ENCODE peak calls at places on chromosomes 2 and 18, in five cellular contexts. B is SK-N-SH, R is HepG2, T is GM12878, Q is K562. N is an unnamed sample.
A peak's percentile ranks its signal among the peaks of the same experiment; 100 is the strongest.

GRCh38 chr2:171807831-171808393 is 86.1 kb downstream of the SLC25A12 start:
- DNase-seq in B (no peak), R (peak; percentile 91), T (no peak), Q (no peak), N (no peak)

GRCh38 chr2:10891391-10891790 is 20.3 kb upstream of the KCNF1 start:
- DNase-seq in B (no peak), R (no peak), T (no peak), Q (no peak), N (no peak)

GRCh38 chr2:240247241-240247867 is 106.9 kb upstream of the OTOS start:
- DNase-seq in B (peak; percentile 23), R (no peak), T (no peak), Q (no peak), N (no peak)

GRCh38 chr2:162333968-162334367 is 10.0 kb upstream of the GCA start:
- DNase-seq in B (no peak), R (peak; percentile 38), T (no peak), Q (no peak), N (no peak)

GRCh38 chr18:2191180-2191790 is 380.0 kb downstream of the METTL4 start:
- DNase-seq in B (no peak), R (no peak), T (no peak), Q (no peak), N (no peak)

GRCh38 chr18:55779461-55779710 is 191.4 kb upstream of the TCF4 start:
- DNase-seq in B (peak; percentile 64), R (no peak), T (no peak), Q (no peak), N (no peak)

GRCh38 chr2:111139637-111140317 is 19.1 kb downstream of the BCL2L11 start:
- DNase-seq in B (no peak), R (no peak), T (no peak), Q (no peak), N (no peak)

GRCh38 chr2:127574656-127575055 is 39.2 kb downstream of the MYO7B start:
- DNase-seq in B (no peak), R (no peak), T (no peak), Q (no peak), N (no peak)

GRCh38 chr2:84904717-84905174 is 710 bp upstream of the TMSB10 start:
- DNase-seq in B (peak; percentile 56), R (no peak), T (no peak), Q (peak; percentile 33), N (no peak)

GRCh38 chr2:219701847-219702634 is 74.6 kb downstream of the SLC4A3 start:
- DNase-seq in B (no peak), R (no peak), T (no peak), Q (no peak), N (no peak)

GRCh38 chr2:42971947-42972736 is 179.8 kb upstream of the HAAO start:
- DNase-seq in B (no peak), R (peak; percentile 93), T (peak; percentile 24), Q (no peak), N (no peak)

GRCh38 chr2:196725218-196725617 is 74.3 kb downstream of the GTF3C3 start:
- DNase-seq in B (no peak), R (no peak), T (no peak), Q (no peak), N (no peak)

GRCh38 chr2:84314250-84314649 is 144.8 kb downstream of the SUCLG1 start:
- DNase-seq in B (no peak), R (no peak), T (no peak), Q (no peak), N (no peak)

GRCh38 chr2:96870631-96871255 is 863 bp upstream of the SEMA4C start:
- DNase-seq in B (no peak), R (no peak), T (no peak), Q (peak; percentile 38), N (no peak)

GRCh38 chr2:119122663-119123062 is 35.9 kb downstream of the C1QL2 start:
- DNase-seq in B (no peak), R (no peak), T (no peak), Q (peak; percentile 28), N (no peak)

GRCh38 chr2:233489666-233490065 is 76.9 kb downstream of the USP40 start:
- DNase-seq in B (no peak), R (no peak), T (no peak), Q (no peak), N (no peak)

DNA sequence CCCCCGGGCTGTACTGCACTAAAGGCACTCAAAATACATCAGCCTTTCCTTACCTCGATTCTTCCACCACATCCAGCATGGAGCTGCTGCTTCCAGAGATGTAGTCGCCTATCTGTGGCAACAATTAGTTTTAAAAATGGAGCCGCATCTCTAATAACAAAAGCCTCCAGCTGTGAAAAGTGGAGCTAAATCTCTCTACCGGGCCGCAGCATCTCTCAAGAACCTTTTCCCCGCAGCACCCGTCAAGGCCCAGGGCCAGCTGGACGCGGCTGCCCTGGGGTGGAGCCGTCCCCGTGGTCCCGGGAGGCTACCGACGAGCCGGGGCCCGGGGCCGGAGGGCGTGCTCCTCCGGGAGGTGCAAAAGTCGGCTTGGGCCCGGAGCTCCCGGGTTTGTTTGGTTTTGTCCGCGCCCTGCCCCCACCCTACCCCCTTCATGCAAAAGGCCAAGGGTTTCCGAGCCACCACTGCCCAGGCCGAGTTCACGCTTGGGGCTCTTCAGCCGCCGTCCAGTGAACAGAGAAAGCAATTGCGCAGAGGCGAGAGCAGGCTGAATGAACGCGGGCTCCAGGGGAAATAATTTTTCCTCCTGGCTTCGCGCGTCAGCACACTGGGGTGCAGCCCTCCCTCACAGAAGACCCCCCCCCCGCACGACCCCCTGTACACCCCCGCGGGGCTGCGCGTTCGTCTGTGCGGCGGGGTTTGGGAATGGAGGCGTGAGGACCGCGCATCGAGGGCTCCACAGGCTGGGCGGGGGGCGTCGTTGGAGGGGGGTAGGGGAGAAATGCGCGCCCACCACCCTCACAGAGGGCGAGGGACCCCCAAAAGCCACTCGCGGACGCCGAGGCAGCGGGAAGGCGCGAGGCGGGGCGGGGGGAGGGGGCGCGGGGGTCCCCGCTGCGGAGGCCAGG is 554 bp upstream of the GREB1L start:
- DNase-seq in B (peak; percentile 38), R (no peak), T (no peak), Q (no peak), N (no peak)
- H3K4me3 ChIP-seq in B (no peak overlapping the region), R (peak overlapping the region; percentile 49), T (no peak overlapping the region), Q (no peak overlapping the region), N (peak overlapping the region; percentile 63)

DNA sequence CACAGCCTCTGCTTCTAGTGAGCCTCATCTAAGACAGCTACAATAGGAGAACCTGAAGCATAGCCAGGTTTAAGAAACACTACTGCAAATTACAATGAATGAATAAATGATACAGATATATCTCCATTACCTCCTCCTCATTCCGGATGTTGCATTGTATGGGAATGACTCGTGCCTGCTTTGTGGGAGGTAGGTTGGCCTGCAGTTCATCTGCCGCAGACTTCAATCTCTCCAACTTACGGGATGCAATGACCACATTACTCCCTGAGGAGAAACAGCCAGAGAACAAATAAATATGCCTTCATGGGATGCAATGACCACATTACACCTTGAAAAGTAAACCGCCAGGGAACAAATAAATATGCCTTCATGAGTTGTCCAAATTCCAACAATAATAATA is 15.4 kb downstream of the PECR start:
- DNase-seq in B (no peak), R (no peak), T (no peak), Q (no peak), N (no peak)
- TF ChIP-seq ZBTB33 in B (no peak), R (no peak), T (no peak), Q (no peak), N (no peak)

GRCh38 chr2:176079851-176080539 is 3.8 kb downstream of the EVX2 start:
- DNase-seq in B (peak; percentile 95), R (no peak), T (no peak), Q (peak; percentile 95), N (peak; percentile 59)

GRCh38 chr2:176081451-176081992 is 2.2 kb downstream of the EVX2 start:
- DNase-seq in B (no peak), R (no peak), T (no peak), Q (no peak), N (no peak)

GRCh38 chr2:176080540-176081355 is 3.0 kb downstream of the EVX2 start:
- DNase-seq in B (peak; percentile 43), R (no peak), T (no peak), Q (no peak), N (no peak)

GRCh38 chr2:176078440-176079284 is 5.1 kb downstream of the EVX2 start:
- DNase-seq in B (no peak), R (no peak), T (no peak), Q (no peak), N (no peak)

GRCh38 chr2:176079285-176079830 is 4.4 kb downstream of the EVX2 start:
- DNase-seq in B (peak; percentile 52), R (no peak), T (no peak), Q (no peak), N (no peak)
- H3K4me3 ChIP-seq in B (peak overlapping the region; percentile 52), R (no peak overlapping the region), T (no peak overlapping the region), Q (peak overlapping the region; percentile 52), N (peak overlapping the region; percentile 4)

GRCh38 chr2:86396304-86396785 is 44.8 kb upstream of the KDM3A start:
- DNase-seq in B (no peak), R (peak; percentile 51), T (no peak), Q (peak; percentile 24), N (peak; percentile 33)
- TF ChIP-seq ZBTB33 in B (no peak), R (no peak), T (no peak), Q (no peak), N (no peak)

GRCh38 chr18:58862851-58863538 is 1.7 kb upstream of the ZNF532 start:
- DNase-seq in B (peak; percentile 80), R (no peak), T (no peak), Q (no peak), N (peak; percentile 6)

GRCh38 chr18:58863539-58864145 is 1.0 kb upstream of the ZNF532 start:
- DNase-seq in B (peak; percentile 82), R (no peak), T (no peak), Q (no peak), N (no peak)

GRCh38 chr18:58866261-58867232 is 1.9 kb downstream of the ZNF532 start:
- DNase-seq in B (no peak), R (no peak), T (no peak), Q (no peak), N (no peak)

GRCh38 chr18:58865714-58866113 is 1.0 kb downstream of the ZNF532 start:
- DNase-seq in B (no peak), R (no peak), T (no peak), Q (no peak), N (no peak)

DNA sequence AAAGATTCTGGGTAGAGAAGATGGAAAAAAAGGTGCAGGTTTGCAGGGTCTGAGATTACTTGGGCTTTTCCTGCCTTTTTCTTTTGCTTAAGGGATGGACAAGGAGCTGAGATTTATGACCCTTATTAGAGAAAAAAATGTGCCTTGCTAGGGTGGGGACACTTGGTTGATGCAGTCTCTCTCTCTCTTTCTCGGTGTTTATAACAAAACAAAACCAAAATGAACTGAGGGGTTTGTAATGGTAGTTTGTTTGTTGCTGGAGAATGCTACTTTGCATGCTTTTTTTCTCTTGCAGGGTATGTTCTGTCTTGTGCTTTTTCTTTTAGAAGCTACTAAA is 300 bp downstream of the ZNF532 start:
- DNase-seq in B (no peak), R (no peak), T (no peak), Q (no peak), N (no peak)
- H3K4me3 ChIP-seq in B (peak overlapping the region; percentile 59), R (no peak overlapping the region), T (peak overlapping the region; percentile 32), Q (no peak overlapping the region), N (no peak overlapping the region)

GRCh38 chr18:32167980-32168379 is 21.9 kb upstream of the MEP1B start:
- DNase-seq in B (no peak), R (no peak), T (no peak), Q (no peak), N (no peak)
- TF ChIP-seq ZBTB33 in B (no peak), R (no peak), T (no peak), Q (no peak), N (no peak)